ENCODE peak calls at places on chromosomes 16 and 17, in five cellular contexts. A is cardiac muscle cell, Q is lower leg skin, C is Peyer's patch, M is AG04449. W is an unnamed sample.
A peak's percentile ranks its signal among the peaks of the same experiment; 100 is the strongest.

GRCh38 chr16:68499011-68499410 is 40.1 kb upstream of the ZFP90 start:
- DNase-seq in M (no peak), A (peak; percentile 26), C (no peak), Q (no peak), W (no peak)

GRCh38 chr17:21297597-21297996 is 13.1 kb downstream of the MAP2K3 start:
- DNase-seq in Q (no peak), C (no peak), M (no peak), A (no peak), W (no peak)

GRCh38 chr17:20207295-20207985 is 198.3 kb downstream of the SPECC1 start:
- DNase-seq in A (no peak), Q (no peak), M (no peak), C (no peak), W (no peak)

GRCh38 chr16:17839272-17839671 is 368.5 kb upstream of the XYLT1 start:
- DNase-seq in C (no peak), A (no peak), M (no peak), Q (no peak), W (no peak)

GRCh38 chr17:55089955-55090573 is 121.5 kb downstream of the STXBP4 start:
- DNase-seq in C (peak; percentile 16), Q (no peak), A (peak; percentile 26), M (no peak), W (no peak)

GRCh38 chr16:57629516-57630401 is 1.3 kb downstream of the ADGRG1 start:
- DNase-seq in Q (no peak), M (no peak), A (no peak), C (no peak), W (no peak)

GRCh38 chr17:5846001-5846400 is 224.2 kb upstream of the WSCD1 start:
- DNase-seq in M (no peak), A (no peak), C (no peak), Q (no peak), W (no peak)

GRCh38 chr16:52499061-52499460 is 47.9 kb downstream of the TOX3 start:
- DNase-seq in C (no peak), M (no peak), Q (no peak), A (no peak), W (no peak)

GRCh38 chr16:61897657-61898056 is 138.6 kb downstream of the CDH8 start:
- DNase-seq in C (no peak), A (no peak), M (no peak), Q (no peak), W (no peak)

GRCh38 chr16:9033125-9033830 is 58.2 kb upstream of the HAPSTR1 start:
- DNase-seq in A (peak; percentile 83), Q (no peak), M (no peak), C (peak; percentile 31), W (peak; percentile 25)

GRCh38 chr16:50340578-50340977 is 28.2 kb downstream of the BRD7 start:
- DNase-seq in M (no peak), A (no peak), C (no peak), Q (no peak), W (no peak)

GRCh38 chr17:47978324-47978723 is 7.4 kb downstream of the CDK5RAP3 start:
- DNase-seq in M (no peak), A (peak; percentile 75), C (peak; percentile 55), Q (no peak), W (no peak)

GRCh38 chr16:48284772-48285409 is 37.6 kb upstream of the ABCC11 start:
- DNase-seq in A (no peak), C (no peak), Q (no peak), M (no peak), W (no peak)

GRCh38 chr16:80167657-80168056 is 373.1 kb upstream of the DYNLRB2 start:
- DNase-seq in C (no peak), Q (no peak), M (no peak), A (no peak), W (no peak)

GRCh38 chr16:83651871-83652270 is 155.9 kb upstream of the HSBP1 start:
- DNase-seq in C (no peak), A (no peak), M (no peak), Q (no peak), W (no peak)

GRCh38 chr17:38603786-38604478 is 1.8 kb downstream of the SRCIN1 start:
- DNase-seq in M (no peak), Q (no peak), C (no peak), A (no peak), W (no peak)

GRCh38 chr17:38602862-38603785 is 2.6 kb downstream of the SRCIN1 start:
- DNase-seq in A (no peak), Q (no peak), C (no peak), M (no peak), W (no peak)

GRCh38 chr17:38605230-38605851 is 411 bp downstream of the SRCIN1 start:
- DNase-seq in C (no peak), A (no peak), M (no peak), Q (no peak), W (no peak)

GRCh38 chr17:38605852-38606645 is at the start of gene SRCIN1:
- DNase-seq in C (peak; percentile 23), Q (peak; percentile 88), M (no peak), A (peak; percentile 13), W (no peak)

GRCh38 chr17:38604479-38605229 is 1.1 kb downstream of the SRCIN1 start:
- DNase-seq in C (no peak), A (no peak), M (no peak), Q (no peak), W (no peak)
- TF ChIP-seq CTCF in C (no peak), A (no peak), M (no peak), Q (no peak), W (no peak)

GRCh38 chr17:8100149-8100548 is 12.6 kb upstream of the ALOX12B start:
- DNase-seq in Q (no peak), A (no peak), M (no peak), C (no peak), W (no peak)

GRCh38 chr17:8096541-8096940 is 9.0 kb upstream of the ALOX12B start:
- DNase-seq in C (no peak), Q (no peak), A (no peak), M (no peak), W (no peak)

GRCh38 chr17:8100763-8101162 is 13.2 kb upstream of the ALOX12B start:
- DNase-seq in A (no peak), M (no peak), C (no peak), Q (no peak), W (no peak)

GRCh38 chr17:8091033-8091687 is 3.6 kb upstream of the ALOX12B start:
- DNase-seq in C (peak; percentile 74), A (peak; percentile 9), Q (no peak), M (no peak), W (no peak)

DNA sequence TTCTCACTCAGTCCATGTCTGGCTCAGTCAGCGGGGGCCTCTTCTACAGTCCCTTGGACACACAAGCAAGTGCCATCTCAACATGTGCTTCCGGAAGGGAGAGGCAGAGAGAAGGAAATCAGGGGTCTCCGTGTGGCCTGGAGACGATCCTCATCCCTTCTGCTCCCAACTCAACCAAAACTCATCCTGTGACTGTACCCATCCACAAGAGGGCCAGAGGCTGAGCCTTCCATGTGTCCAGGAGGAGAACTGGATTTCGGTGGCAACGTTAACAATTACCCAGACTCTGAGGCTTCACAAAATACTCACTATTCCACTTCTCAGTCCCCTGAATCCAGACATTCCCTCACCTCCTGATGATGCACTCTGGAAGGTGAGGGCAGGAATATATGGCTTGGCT is 7.8 kb upstream of the ALOX12B start:
- DNase-seq in Q (no peak), C (no peak), M (no peak), A (no peak), W (no peak)
- TF ChIP-seq CTCF in Q (no peak), C (no peak), M (no peak), A (no peak), W (no peak)

GRCh38 chr16:19392352-19392751 is 25.3 kb upstream of the TMC5 start:
- DNase-seq in Q (no peak), M (no peak), C (no peak), A (no peak), W (no peak)

GRCh38 chr16:19384656-19385055 is 33.0 kb upstream of the TMC5 start:
- DNase-seq in A (no peak), C (no peak), M (no peak), Q (no peak), W (no peak)

GRCh38 chr16:19386555-19386954 is 31.1 kb upstream of the TMC5 start:
- DNase-seq in M (no peak), A (no peak), Q (peak; percentile 45), C (no peak), W (no peak)

GRCh38 chr16:19393226-19394074 is 24.2 kb upstream of the TMC5 start:
- DNase-seq in C (no peak), Q (no peak), M (no peak), A (peak; percentile 55), W (no peak)

GRCh38 chr16:19389246-19389645 is 28.4 kb upstream of the TMC5 start:
- DNase-seq in M (no peak), Q (no peak), C (peak; percentile 39), A (peak; percentile 43), W (no peak)
- TF ChIP-seq CTCF in M (peak; percentile 14), Q (no peak), C (no peak), A (peak; percentile 55), W (peak; percentile 7)

DNA sequence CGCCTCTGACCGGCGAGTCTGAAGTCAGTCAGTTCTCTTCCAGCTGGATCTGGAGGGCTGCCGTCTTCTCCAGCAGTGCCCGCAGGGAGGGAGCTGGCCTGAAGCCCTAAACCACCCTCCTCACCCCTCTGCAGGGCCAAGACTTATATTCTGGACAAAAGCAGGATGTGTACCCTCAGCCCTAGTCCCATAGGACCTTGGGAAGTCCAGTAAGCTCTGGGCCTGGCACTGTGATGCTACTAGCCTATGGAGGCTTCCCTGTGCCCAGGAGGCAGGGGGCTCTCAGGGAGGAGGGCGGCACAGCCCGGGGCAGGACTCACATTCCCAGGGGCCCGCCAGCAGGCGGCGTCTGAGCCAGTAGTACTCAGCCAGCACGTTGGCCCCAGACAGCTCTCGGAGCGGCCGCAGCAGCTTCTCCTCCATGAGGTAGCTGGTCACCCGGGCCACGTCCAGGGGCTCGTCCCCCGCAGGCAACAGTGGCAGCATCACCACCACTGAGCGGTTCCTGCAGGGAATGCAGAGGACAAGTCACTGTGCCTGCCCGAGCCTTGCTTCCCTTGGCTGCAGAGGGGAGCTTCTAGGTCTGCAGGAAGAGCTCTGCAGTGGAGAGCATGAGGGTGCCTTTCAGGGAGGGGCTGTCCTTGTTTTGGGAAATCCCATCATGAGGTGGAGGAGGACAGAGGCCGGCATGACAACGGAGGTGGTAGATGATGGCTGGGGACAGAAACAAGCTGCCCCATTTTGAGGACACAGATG is 41.7 kb downstream of the RMI2 start:
- DNase-seq in A (peak; percentile 58), M (no peak), Q (peak; percentile 86), C (no peak), W (peak; percentile 51)
- TF ChIP-seq CTCF in A (peak; percentile 78), M (peak; percentile 75), Q (no peak), C (no peak), W (peak; percentile 43)

GRCh38 chr17:1829579-1830257 is at the start of the genes RPA1 and SMYD4:
- DNase-seq in C (peak; percentile 86), M (no peak), Q (peak; percentile 97), A (peak; percentile 89), W (peak; percentile 82)
- TF ChIP-seq CTCF in C (no peak), M (no peak), Q (no peak), A (no peak), W (peak; percentile 17)

DNA sequence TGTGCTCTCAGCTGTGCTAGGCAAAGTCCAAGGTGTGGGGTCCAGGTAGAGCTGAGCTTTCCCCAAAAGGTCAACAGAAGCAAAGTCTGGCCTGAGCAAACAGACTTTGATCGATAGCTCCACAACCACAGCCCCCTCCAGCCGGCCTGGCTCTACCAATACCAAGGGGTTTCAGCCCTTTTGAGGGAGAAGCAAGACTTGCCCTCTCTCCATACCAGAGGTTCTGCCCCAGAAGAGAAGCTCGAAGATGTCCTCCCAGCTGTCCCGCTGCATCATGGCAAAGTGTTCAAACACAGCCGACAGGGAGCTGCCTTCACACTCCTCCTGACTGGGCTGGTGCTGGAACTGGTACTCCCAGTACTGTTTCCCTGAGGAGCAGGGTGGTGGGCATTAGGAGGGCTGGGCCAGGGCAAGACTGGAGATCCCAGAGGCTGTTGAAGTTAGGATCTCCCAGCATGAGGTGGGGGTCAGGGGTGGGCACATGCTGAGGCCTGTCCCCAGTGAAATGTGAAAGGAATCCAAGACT is 1.7 kb downstream of the VTN start:
- DNase-seq in M (no peak), A (no peak), C (no peak), Q (no peak), W (no peak)
- TF ChIP-seq CTCF in M (no peak), A (no peak), C (no peak), Q (no peak), W (no peak)

W was measured in tibial artery.